ENCODE peak calls at places on chromosomes 6 and 20, in six cellular contexts. F is NCI-H1092 treated with DMSO at 0.1 percent for 48 hours, K is type B pancreatic cell, A is fibroblast of pulmonary artery, C is skeletal muscle cell, V is epithelial cell of esophagus. L is an unnamed sample.

GRCh38 chr6:2782356-2782708 is 17.1 kb downstream of the WRNIP1 start:
- DNase-seq in F (no peak), K (no peak), A (no peak), C (no peak), V (no peak), L (no peak)

GRCh38 chr6:42787018-42787611 is 5.3 kb downstream of the BICRAL start:
- DNase-seq in F (peak), K (no peak), A (no peak), C (no peak), V (no peak), L (no peak)

GRCh38 chr6:108795122-108795521 is 53.1 kb upstream of the ARMC2 start:
- DNase-seq in F (no peak), K (no peak), A (no peak), C (no peak), V (no peak), L (no peak)

GRCh38 chr20:42530855-42531674 is 658.6 kb downstream of the PTPRT start:
- DNase-seq in F (peak), K (no peak), A (peak), C (no peak), V (peak), L (no peak)

GRCh38 chr6:16432075-16433032 is 194.0 kb downstream of the GMPR start:
- DNase-seq in F (no peak), K (no peak), A (peak), C (peak), V (no peak), L (no peak)

GRCh38 chr6:159451051-159451450 is 242.0 kb downstream of the SOD2 start:
- DNase-seq in F (no peak), K (no peak), A (peak), C (peak), V (peak), L (peak)

GRCh38 chr6:136859430-136859829 is 37.0 kb downstream of the PEX7 start:
- DNase-seq in F (no peak), K (no peak), A (no peak), C (no peak), V (no peak), L (no peak)

GRCh38 chr6:107207251-107207890 is 92.1 kb upstream of the BEND3 start:
- DNase-seq in F (no peak), K (no peak), A (peak), C (no peak), V (no peak), L (no peak)

GRCh38 chr6:138115877-138116660 is 8.8 kb upstream of the PERP start:
- DNase-seq in F (peak), K (no peak), A (peak), C (peak), V (peak), L (peak)

GRCh38 chr20:10640897-10641296 is 32.9 kb downstream of the JAG1 start:
- DNase-seq in F (no peak), K (no peak), A (no peak), C (no peak), V (no peak), L (no peak)

GRCh38 chr6:143405381-143406154 is 44.9 kb downstream of the ADAT2 start:
- DNase-seq in F (no peak), K (no peak), A (no peak), C (no peak), V (peak), L (no peak)

GRCh38 chr6:126153661-126154060 is 167.3 kb downstream of the TRMT11 start:
- DNase-seq in F (no peak), K (no peak), A (peak), C (no peak), V (no peak), L (peak)

GRCh38 chr6:11702796-11703130 is 75.8 kb downstream of the ADTRP start:
- DNase-seq in F (no peak), K (no peak), A (no peak), C (no peak), V (no peak), L (no peak)

GRCh38 chr6:43267619-43268347 is 24.5 kb downstream of the TTBK1 start:
- DNase-seq in F (peak), K (no peak), A (no peak), C (no peak), V (no peak), L (no peak)

GRCh38 chr20:10863337-10864060 is 189.7 kb upstream of the JAG1 start:
- DNase-seq in F (no peak), K (no peak), A (peak), C (peak), V (peak), L (peak)

GRCh38 chr6:120826253-120826652 is 508.0 kb downstream of the TBC1D32 start:
- DNase-seq in F (no peak), K (no peak), A (peak), C (no peak), V (peak), L (no peak)

GRCh38 chr20:10802201-10802600 is 128.4 kb upstream of the JAG1 start:
- DNase-seq in F (no peak), K (no peak), A (peak), C (no peak), V (no peak), L (no peak)

GRCh38 chr6:14921170-14921569 is 324.7 kb upstream of the JARID2 start:
- DNase-seq in F (no peak), K (no peak), A (peak), C (no peak), V (no peak), L (no peak)

GRCh38 chr6:158174514-158174913 is 6.4 kb downstream of the GTF2H5 start:
- DNase-seq in F (no peak), K (no peak), A (peak), C (peak), V (peak), L (peak)

GRCh38 chr6:32086661-32087573 is 22.2 kb downstream of the TNXB start:
- DNase-seq in F (no peak), K (no peak), A (peak), C (peak), V (peak), L (peak)

L was measured in HFF-Myc.